ENCODE peak calls at places on chromosomes 2 and 18, in ten cellular contexts. One of them, this sample, is unnamed.

GRCh38 chr2:237235383-237236095 is 149.8 kb downstream of the COPS8 start:
- DNase-seq in GM10248: no peak
- DNase-seq in left ventricle myocardium inferior: peak; percentile 66
- DNase-seq in right cardiac atrium: peak; percentile 66
- DNase-seq in left colon: peak; percentile 54
- DNase-seq in activated CD8-positive, alpha-beta T cell treated with anti-CD3 and anti-CD28 coated beads, Interleukin-2, amount 10 ng/mL, durations not matched to agents 7 days and 5 days: no peak
- DNase-seq in cardiac septum: peak; percentile 80
- DNase-seq in NCI-H524 treated with DMSO at 0.1 percent for 48 hours: no peak
- DNase-seq in endothelial cell: no peak
- DNase-seq in iris pigment epithelial cell: peak; percentile 89
- DNase-seq in this sample: no peak

GRCh38 chr18:22709288-22710060 is 223.7 kb upstream of the RBBP8 start:
- DNase-seq in GM10248: no peak
- DNase-seq in left ventricle myocardium inferior: no peak
- DNase-seq in right cardiac atrium: no peak
- DNase-seq in left colon: no peak
- DNase-seq in activated CD8-positive, alpha-beta T cell treated with anti-CD3 and anti-CD28 coated beads, Interleukin-2, amount 10 ng/mL, durations not matched to agents 7 days and 5 days: no peak
- DNase-seq in cardiac septum: no peak
- DNase-seq in NCI-H524 treated with DMSO at 0.1 percent for 48 hours: no peak
- DNase-seq in endothelial cell: no peak
- DNase-seq in iris pigment epithelial cell: peak; percentile 54
- DNase-seq in this sample: no peak

GRCh38 chr2:136185991-136186771 is 68.2 kb upstream of the CXCR4 start:
- DNase-seq in GM10248: no peak
- DNase-seq in left ventricle myocardium inferior: no peak
- DNase-seq in right cardiac atrium: no peak
- DNase-seq in left colon: no peak
- DNase-seq in activated CD8-positive, alpha-beta T cell treated with anti-CD3 and anti-CD28 coated beads, Interleukin-2, amount 10 ng/mL, durations not matched to agents 7 days and 5 days: no peak
- DNase-seq in cardiac septum: no peak
- DNase-seq in NCI-H524 treated with DMSO at 0.1 percent for 48 hours: no peak
- DNase-seq in endothelial cell: no peak
- DNase-seq in iris pigment epithelial cell: no peak
- DNase-seq in this sample: no peak

GRCh38 chr2:197233473-197233872 is 77.1 kb downstream of the ANKRD44 start:
- DNase-seq in GM10248: no peak
- DNase-seq in left ventricle myocardium inferior: no peak
- DNase-seq in right cardiac atrium: no peak
- DNase-seq in left colon: no peak
- DNase-seq in activated CD8-positive, alpha-beta T cell treated with anti-CD3 and anti-CD28 coated beads, Interleukin-2, amount 10 ng/mL, durations not matched to agents 7 days and 5 days: no peak
- DNase-seq in cardiac septum: no peak
- DNase-seq in NCI-H524 treated with DMSO at 0.1 percent for 48 hours: no peak
- DNase-seq in endothelial cell: no peak
- DNase-seq in iris pigment epithelial cell: no peak
- DNase-seq in this sample: no peak

GRCh38 chr2:221075203-221075602 is 496.9 kb downstream of the EPHA4 start:
- DNase-seq in GM10248: no peak
- DNase-seq in left ventricle myocardium inferior: no peak
- DNase-seq in right cardiac atrium: no peak
- DNase-seq in left colon: no peak
- DNase-seq in activated CD8-positive, alpha-beta T cell treated with anti-CD3 and anti-CD28 coated beads, Interleukin-2, amount 10 ng/mL, durations not matched to agents 7 days and 5 days: no peak
- DNase-seq in cardiac septum: no peak
- DNase-seq in NCI-H524 treated with DMSO at 0.1 percent for 48 hours: no peak
- DNase-seq in endothelial cell: no peak
- DNase-seq in iris pigment epithelial cell: peak; percentile 63
- DNase-seq in this sample: no peak

GRCh38 chr2:67824196-67824595 is 238.6 kb downstream of the C1D start:
- DNase-seq in GM10248: no peak
- DNase-seq in left ventricle myocardium inferior: no peak
- DNase-seq in right cardiac atrium: no peak
- DNase-seq in left colon: no peak
- DNase-seq in activated CD8-positive, alpha-beta T cell treated with anti-CD3 and anti-CD28 coated beads, Interleukin-2, amount 10 ng/mL, durations not matched to agents 7 days and 5 days: no peak
- DNase-seq in cardiac septum: no peak
- DNase-seq in NCI-H524 treated with DMSO at 0.1 percent for 48 hours: no peak
- DNase-seq in endothelial cell: no peak
- DNase-seq in iris pigment epithelial cell: peak; percentile 39
- DNase-seq in this sample: no peak

GRCh38 chr2:21111012-21111411 is 12.8 kb upstream of the TDRD15 start:
- DNase-seq in GM10248: no peak
- DNase-seq in left ventricle myocardium inferior: no peak
- DNase-seq in right cardiac atrium: no peak
- DNase-seq in left colon: no peak
- DNase-seq in activated CD8-positive, alpha-beta T cell treated with anti-CD3 and anti-CD28 coated beads, Interleukin-2, amount 10 ng/mL, durations not matched to agents 7 days and 5 days: no peak
- DNase-seq in cardiac septum: no peak
- DNase-seq in NCI-H524 treated with DMSO at 0.1 percent for 48 hours: no peak
- DNase-seq in endothelial cell: no peak
- DNase-seq in iris pigment epithelial cell: no peak
- DNase-seq in this sample: no peak

GRCh38 chr2:239751719-239752355 is 273.3 kb downstream of the NDUFA10 start:
- DNase-seq in GM10248: no peak
- DNase-seq in left ventricle myocardium inferior: peak; percentile 31
- DNase-seq in right cardiac atrium: no peak
- DNase-seq in left colon: no peak
- DNase-seq in activated CD8-positive, alpha-beta T cell treated with anti-CD3 and anti-CD28 coated beads, Interleukin-2, amount 10 ng/mL, durations not matched to agents 7 days and 5 days: peak; percentile 26
- DNase-seq in cardiac septum: no peak
- DNase-seq in NCI-H524 treated with DMSO at 0.1 percent for 48 hours: no peak
- DNase-seq in endothelial cell: peak; percentile 34
- DNase-seq in iris pigment epithelial cell: no peak
- DNase-seq in this sample: no peak

GRCh38 chr2:3595985-3596384 is 1.1 kb downstream of the COLEC11 start:
- DNase-seq in GM10248: peak; percentile 82
- DNase-seq in left ventricle myocardium inferior: no peak
- DNase-seq in right cardiac atrium: no peak
- DNase-seq in left colon: no peak
- DNase-seq in activated CD8-positive, alpha-beta T cell treated with anti-CD3 and anti-CD28 coated beads, Interleukin-2, amount 10 ng/mL, durations not matched to agents 7 days and 5 days: peak; percentile 31
- DNase-seq in cardiac septum: no peak
- DNase-seq in NCI-H524 treated with DMSO at 0.1 percent for 48 hours: no peak
- DNase-seq in endothelial cell: no peak
- DNase-seq in iris pigment epithelial cell: no peak
- DNase-seq in this sample: peak; percentile 87

GRCh38 chr2:195477996-195478382 is 179.0 kb upstream of the SLC39A10 start:
- DNase-seq in GM10248: no peak
- DNase-seq in left ventricle myocardium inferior: no peak
- DNase-seq in right cardiac atrium: no peak
- DNase-seq in left colon: no peak
- DNase-seq in activated CD8-positive, alpha-beta T cell treated with anti-CD3 and anti-CD28 coated beads, Interleukin-2, amount 10 ng/mL, durations not matched to agents 7 days and 5 days: no peak
- DNase-seq in cardiac septum: no peak
- DNase-seq in NCI-H524 treated with DMSO at 0.1 percent for 48 hours: no peak
- DNase-seq in endothelial cell: no peak
- DNase-seq in iris pigment epithelial cell: peak; percentile 71
- DNase-seq in this sample: no peak

GRCh38 chr18:5543036-5543671 is 643 bp downstream of the EPB41L3 start:
- DNase-seq in GM10248: no peak
- DNase-seq in left ventricle myocardium inferior: no peak
- DNase-seq in right cardiac atrium: peak; percentile 38
- DNase-seq in left colon: no peak
- DNase-seq in activated CD8-positive, alpha-beta T cell treated with anti-CD3 and anti-CD28 coated beads, Interleukin-2, amount 10 ng/mL, durations not matched to agents 7 days and 5 days: no peak
- DNase-seq in cardiac septum: no peak
- DNase-seq in NCI-H524 treated with DMSO at 0.1 percent for 48 hours: no peak
- DNase-seq in endothelial cell: peak; percentile 39
- DNase-seq in iris pigment epithelial cell: no peak
- DNase-seq in this sample: peak; percentile 23

GRCh38 chr2:179543361-179543901 is 278.8 kb upstream of the SESTD1 start:
- DNase-seq in GM10248: no peak
- DNase-seq in left ventricle myocardium inferior: no peak
- DNase-seq in right cardiac atrium: no peak
- DNase-seq in left colon: no peak
- DNase-seq in activated CD8-positive, alpha-beta T cell treated with anti-CD3 and anti-CD28 coated beads, Interleukin-2, amount 10 ng/mL, durations not matched to agents 7 days and 5 days: no peak
- DNase-seq in cardiac septum: no peak
- DNase-seq in NCI-H524 treated with DMSO at 0.1 percent for 48 hours: no peak
- DNase-seq in endothelial cell: no peak
- DNase-seq in iris pigment epithelial cell: peak; percentile 46
- DNase-seq in this sample: no peak

GRCh38 chr2:234133004-234133403 is 82.5 kb downstream of the SPP2 start:
- DNase-seq in GM10248: no peak
- DNase-seq in left ventricle myocardium inferior: no peak
- DNase-seq in right cardiac atrium: no peak
- DNase-seq in left colon: no peak
- DNase-seq in activated CD8-positive, alpha-beta T cell treated with anti-CD3 and anti-CD28 coated beads, Interleukin-2, amount 10 ng/mL, durations not matched to agents 7 days and 5 days: no peak
- DNase-seq in cardiac septum: no peak
- DNase-seq in NCI-H524 treated with DMSO at 0.1 percent for 48 hours: no peak
- DNase-seq in endothelial cell: no peak
- DNase-seq in iris pigment epithelial cell: peak; percentile 23
- DNase-seq in this sample: no peak

GRCh38 chr2:95073856-95074662 is 47.5 kb downstream of the MRPS5 start:
- DNase-seq in GM10248: no peak
- DNase-seq in left ventricle myocardium inferior: no peak
- DNase-seq in right cardiac atrium: no peak
- DNase-seq in left colon: no peak
- DNase-seq in activated CD8-positive, alpha-beta T cell treated with anti-CD3 and anti-CD28 coated beads, Interleukin-2, amount 10 ng/mL, durations not matched to agents 7 days and 5 days: peak; percentile 48
- DNase-seq in cardiac septum: peak; percentile 54
- DNase-seq in NCI-H524 treated with DMSO at 0.1 percent for 48 hours: no peak
- DNase-seq in endothelial cell: no peak
- DNase-seq in iris pigment epithelial cell: no peak
- DNase-seq in this sample: peak; percentile 4

GRCh38 chr2:219698684-219699439 is 71.4 kb downstream of the SLC4A3 start:
- DNase-seq in GM10248: no peak
- DNase-seq in left ventricle myocardium inferior: no peak
- DNase-seq in right cardiac atrium: no peak
- DNase-seq in left colon: no peak
- DNase-seq in activated CD8-positive, alpha-beta T cell treated with anti-CD3 and anti-CD28 coated beads, Interleukin-2, amount 10 ng/mL, durations not matched to agents 7 days and 5 days: no peak
- DNase-seq in cardiac septum: no peak
- DNase-seq in NCI-H524 treated with DMSO at 0.1 percent for 48 hours: no peak
- DNase-seq in endothelial cell: no peak
- DNase-seq in iris pigment epithelial cell: no peak
- DNase-seq in this sample: no peak

GRCh38 chr2:173764094-173764493 is 201.1 kb downstream of the SP3 start:
- DNase-seq in GM10248: no peak
- DNase-seq in left ventricle myocardium inferior: no peak
- DNase-seq in right cardiac atrium: no peak
- DNase-seq in left colon: no peak
- DNase-seq in activated CD8-positive, alpha-beta T cell treated with anti-CD3 and anti-CD28 coated beads, Interleukin-2, amount 10 ng/mL, durations not matched to agents 7 days and 5 days: no peak
- DNase-seq in cardiac septum: no peak
- DNase-seq in NCI-H524 treated with DMSO at 0.1 percent for 48 hours: no peak
- DNase-seq in endothelial cell: no peak
- DNase-seq in iris pigment epithelial cell: no peak
- DNase-seq in this sample: no peak

GRCh38 chr2:53770264-53770663 is 2.7 kb downstream of the CHAC2 start:
- DNase-seq in GM10248: no peak
- DNase-seq in left ventricle myocardium inferior: no peak
- DNase-seq in right cardiac atrium: no peak
- DNase-seq in left colon: no peak
- DNase-seq in activated CD8-positive, alpha-beta T cell treated with anti-CD3 and anti-CD28 coated beads, Interleukin-2, amount 10 ng/mL, durations not matched to agents 7 days and 5 days: no peak
- DNase-seq in cardiac septum: no peak
- DNase-seq in NCI-H524 treated with DMSO at 0.1 percent for 48 hours: no peak
- DNase-seq in endothelial cell: no peak
- DNase-seq in iris pigment epithelial cell: no peak
- DNase-seq in this sample: no peak

GRCh38 chr2:104853926-104854506 is at the start of gene POU3F3:
- DNase-seq in GM10248: peak; percentile 46
- DNase-seq in left ventricle myocardium inferior: peak; percentile 53
- DNase-seq in right cardiac atrium: peak; percentile 83
- DNase-seq in left colon: peak; percentile 73
- DNase-seq in activated CD8-positive, alpha-beta T cell treated with anti-CD3 and anti-CD28 coated beads, Interleukin-2, amount 10 ng/mL, durations not matched to agents 7 days and 5 days: peak; percentile 60
- DNase-seq in cardiac septum: no peak
- DNase-seq in NCI-H524 treated with DMSO at 0.1 percent for 48 hours: peak; percentile 90
- DNase-seq in endothelial cell: peak; percentile 86
- DNase-seq in iris pigment epithelial cell: no peak
- DNase-seq in this sample: no peak

GRCh38 chr2:42618972-42619371 is 50.5 kb downstream of the MTA3 start:
- DNase-seq in GM10248: no peak
- DNase-seq in left ventricle myocardium inferior: no peak
- DNase-seq in right cardiac atrium: no peak
- DNase-seq in left colon: no peak
- DNase-seq in activated CD8-positive, alpha-beta T cell treated with anti-CD3 and anti-CD28 coated beads, Interleukin-2, amount 10 ng/mL, durations not matched to agents 7 days and 5 days: no peak
- DNase-seq in cardiac septum: no peak
- DNase-seq in NCI-H524 treated with DMSO at 0.1 percent for 48 hours: no peak
- DNase-seq in endothelial cell: no peak
- DNase-seq in iris pigment epithelial cell: peak; percentile 93
- DNase-seq in this sample: no peak

GRCh38 chr2:1947316-1947715 is 203.0 kb upstream of the PXDN start:
- DNase-seq in GM10248: no peak
- DNase-seq in left ventricle myocardium inferior: no peak
- DNase-seq in right cardiac atrium: no peak
- DNase-seq in left colon: no peak
- DNase-seq in activated CD8-positive, alpha-beta T cell treated with anti-CD3 and anti-CD28 coated beads, Interleukin-2, amount 10 ng/mL, durations not matched to agents 7 days and 5 days: no peak
- DNase-seq in cardiac septum: no peak
- DNase-seq in NCI-H524 treated with DMSO at 0.1 percent for 48 hours: no peak
- DNase-seq in endothelial cell: no peak
- DNase-seq in iris pigment epithelial cell: no peak
- DNase-seq in this sample: no peak

GRCh38 chr2:15708865-15709820 is 117.5 kb downstream of the DDX1 start:
- DNase-seq in GM10248: no peak
- DNase-seq in left ventricle myocardium inferior: no peak
- DNase-seq in right cardiac atrium: peak; percentile 20
- DNase-seq in left colon: no peak
- DNase-seq in activated CD8-positive, alpha-beta T cell treated with anti-CD3 and anti-CD28 coated beads, Interleukin-2, amount 10 ng/mL, durations not matched to agents 7 days and 5 days: no peak
- DNase-seq in cardiac septum: no peak
- DNase-seq in NCI-H524 treated with DMSO at 0.1 percent for 48 hours: no peak
- DNase-seq in endothelial cell: peak; percentile 26
- DNase-seq in iris pigment epithelial cell: no peak
- DNase-seq in this sample: no peak

GRCh38 chr2:218727502-218728165 is 17.0 kb downstream of the TTLL4 start:
- DNase-seq in GM10248: no peak
- DNase-seq in left ventricle myocardium inferior: no peak
- DNase-seq in right cardiac atrium: no peak
- DNase-seq in left colon: no peak
- DNase-seq in activated CD8-positive, alpha-beta T cell treated with anti-CD3 and anti-CD28 coated beads, Interleukin-2, amount 10 ng/mL, durations not matched to agents 7 days and 5 days: no peak
- DNase-seq in cardiac septum: no peak
- DNase-seq in NCI-H524 treated with DMSO at 0.1 percent for 48 hours: no peak
- DNase-seq in endothelial cell: no peak
- DNase-seq in iris pigment epithelial cell: peak; percentile 44
- DNase-seq in this sample: no peak

GRCh38 chr2:11559786-11560155 is 25.9 kb downstream of the GREB1 start:
- DNase-seq in GM10248: no peak
- DNase-seq in left ventricle myocardium inferior: no peak
- DNase-seq in right cardiac atrium: no peak
- DNase-seq in left colon: no peak
- DNase-seq in activated CD8-positive, alpha-beta T cell treated with anti-CD3 and anti-CD28 coated beads, Interleukin-2, amount 10 ng/mL, durations not matched to agents 7 days and 5 days: no peak
- DNase-seq in cardiac septum: no peak
- DNase-seq in NCI-H524 treated with DMSO at 0.1 percent for 48 hours: no peak
- DNase-seq in endothelial cell: no peak
- DNase-seq in iris pigment epithelial cell: no peak
- DNase-seq in this sample: no peak

GRCh38 chr2:191115801-191116200 is 35.0 kb downstream of the STAT4 start:
- DNase-seq in GM10248: no peak
- DNase-seq in left ventricle myocardium inferior: no peak
- DNase-seq in right cardiac atrium: no peak
- DNase-seq in left colon: no peak
- DNase-seq in activated CD8-positive, alpha-beta T cell treated with anti-CD3 and anti-CD28 coated beads, Interleukin-2, amount 10 ng/mL, durations not matched to agents 7 days and 5 days: no peak
- DNase-seq in cardiac septum: no peak
- DNase-seq in NCI-H524 treated with DMSO at 0.1 percent for 48 hours: no peak
- DNase-seq in endothelial cell: no peak
- DNase-seq in iris pigment epithelial cell: peak; percentile 44
- DNase-seq in this sample: no peak

GRCh38 chr2:99348173-99348572 is 11.0 kb downstream of the EIF5B start:
- DNase-seq in GM10248: peak; percentile 19
- DNase-seq in left ventricle myocardium inferior: no peak
- DNase-seq in right cardiac atrium: no peak
- DNase-seq in left colon: no peak
- DNase-seq in activated CD8-positive, alpha-beta T cell treated with anti-CD3 and anti-CD28 coated beads, Interleukin-2, amount 10 ng/mL, durations not matched to agents 7 days and 5 days: no peak
- DNase-seq in cardiac septum: no peak
- DNase-seq in NCI-H524 treated with DMSO at 0.1 percent for 48 hours: no peak
- DNase-seq in endothelial cell: no peak
- DNase-seq in iris pigment epithelial cell: no peak
- DNase-seq in this sample: peak; percentile 34

GRCh38 chr2:218079943-218080913 is 11.2 kb downstream of the RUFY4 start:
- DNase-seq in GM10248: no peak
- DNase-seq in left ventricle myocardium inferior: no peak
- DNase-seq in right cardiac atrium: no peak
- DNase-seq in left colon: no peak
- DNase-seq in activated CD8-positive, alpha-beta T cell treated with anti-CD3 and anti-CD28 coated beads, Interleukin-2, amount 10 ng/mL, durations not matched to agents 7 days and 5 days: no peak
- DNase-seq in cardiac septum: no peak
- DNase-seq in NCI-H524 treated with DMSO at 0.1 percent for 48 hours: no peak
- DNase-seq in endothelial cell: no peak
- DNase-seq in iris pigment epithelial cell: no peak
- DNase-seq in this sample: no peak

GRCh38 chr2:119649364-119649917 is 29.6 kb upstream of the TMEM177 start:
- DNase-seq in GM10248: no peak
- DNase-seq in left ventricle myocardium inferior: no peak
- DNase-seq in right cardiac atrium: no peak
- DNase-seq in left colon: no peak
- DNase-seq in activated CD8-positive, alpha-beta T cell treated with anti-CD3 and anti-CD28 coated beads, Interleukin-2, amount 10 ng/mL, durations not matched to agents 7 days and 5 days: no peak
- DNase-seq in cardiac septum: no peak
- DNase-seq in NCI-H524 treated with DMSO at 0.1 percent for 48 hours: no peak
- DNase-seq in endothelial cell: no peak
- DNase-seq in iris pigment epithelial cell: peak; percentile 87
- DNase-seq in this sample: no peak

GRCh38 chr2:102005989-102006885 is 14.5 kb downstream of the IL1R2 start:
- DNase-seq in GM10248: peak; percentile 55
- DNase-seq in left ventricle myocardium inferior: no peak
- DNase-seq in right cardiac atrium: no peak
- DNase-seq in left colon: no peak
- DNase-seq in activated CD8-positive, alpha-beta T cell treated with anti-CD3 and anti-CD28 coated beads, Interleukin-2, amount 10 ng/mL, durations not matched to agents 7 days and 5 days: peak; percentile 49
- DNase-seq in cardiac septum: no peak
- DNase-seq in NCI-H524 treated with DMSO at 0.1 percent for 48 hours: no peak
- DNase-seq in endothelial cell: peak; percentile 65
- DNase-seq in iris pigment epithelial cell: peak; percentile 64
- DNase-seq in this sample: peak; percentile 61

This sample was measured in GM13976.